ENCODE peak calls at places on chromosomes 12 and 14, in seven cellular contexts. X, S, K, O, J, F and Q are unnamed samples.

GRCh38 chr14:68523994-68524725 is 268.7 kb downstream of the ZFP36L1 start:
- DNase-seq in X (peak; percentile 84), S (no peak), K (no peak), O (no peak), J (no peak), F (peak; percentile 83), Q (no peak)

GRCh38 chr12:111993290-111994150 is 19.4 kb downstream of the TMEM116 start:
- DNase-seq in X (no peak), S (no peak), K (no peak), O (no peak), J (no peak), F (no peak), Q (no peak)

GRCh38 chr12:39157696-39158342 is 252.4 kb upstream of the CPNE8 start:
- DNase-seq in X (no peak), S (no peak), K (no peak), O (no peak), J (no peak), F (no peak), Q (no peak)

GRCh38 chr12:55899035-55899434 is 28.7 kb downstream of the PYM1 start:
- DNase-seq in X (peak; percentile 82), S (no peak), K (no peak), O (no peak), J (no peak), F (no peak), Q (no peak)

GRCh38 chr14:29940482-29940881 is 12.8 kb upstream of the PRKD1 start:
- DNase-seq in X (no peak), S (no peak), K (no peak), O (no peak), J (no peak), F (no peak), Q (no peak)

GRCh38 chr14:54275997-54276396 is 120.8 kb upstream of the CDKN3 start:
- DNase-seq in X (peak; percentile 41), S (no peak), K (no peak), O (no peak), J (no peak), F (no peak), Q (no peak)

GRCh38 chr14:98997526-98998205 is 274.3 kb downstream of the BCL11B start:
- DNase-seq in X (no peak), S (no peak), K (no peak), O (no peak), J (no peak), F (no peak), Q (no peak)

GRCh38 chr14:74599201-74599809 is 12.7 kb downstream of the LTBP2 start:
- DNase-seq in X (peak; percentile 51), S (peak; percentile 29), K (no peak), O (no peak), J (no peak), F (peak; percentile 72), Q (no peak)

GRCh38 chr12:93177208-93178153 is 200.2 kb upstream of the NUDT4 start:
- DNase-seq in X (no peak), S (peak; percentile 67), K (no peak), O (no peak), J (peak; percentile 68), F (no peak), Q (no peak)

GRCh38 chr12:122399592-122400373 is 22.7 kb downstream of the CLIP1 start:
- DNase-seq in X (peak; percentile 96), S (peak; percentile 82), K (peak; percentile 75), O (peak; percentile 53), J (peak; percentile 86), F (peak; percentile 75), Q (peak; percentile 22)

GRCh38 chr12:86456241-86456640 is 200.1 kb upstream of the MGAT4C start:
- DNase-seq in X (no peak), S (no peak), K (no peak), O (no peak), J (no peak), F (no peak), Q (no peak)

GRCh38 chr12:106957617-106958016 is 1.9 kb downstream of the TMEM263 start:
- DNase-seq in X (no peak), S (peak; percentile 37), K (no peak), O (no peak), J (no peak), F (no peak), Q (no peak)

GRCh38 chr12:47273191-47273626 is 193.4 kb upstream of the AMIGO2 start:
- DNase-seq in X (no peak), S (peak; percentile 33), K (no peak), O (no peak), J (no peak), F (no peak), Q (no peak)

GRCh38 chr12:6076776-6077700 is 47.4 kb downstream of the VWF start:
- DNase-seq in X (no peak), S (no peak), K (no peak), O (no peak), J (no peak), F (no peak), Q (no peak)

GRCh38 chr12:57456145-57456700 is 1.1 kb downstream of the INHBE start:
- DNase-seq in X (peak; percentile 24), S (peak; percentile 44), K (no peak), O (no peak), J (peak; percentile 75), F (no peak), Q (peak; percentile 39)

GRCh38 chr14:89955022-89955414 is 488 bp upstream of the EFCAB11 start:
- DNase-seq in X (no peak), S (no peak), K (no peak), O (no peak), J (no peak), F (no peak), Q (no peak)

GRCh38 chr12:120093592-120094355 is 22.8 kb downstream of the RAB35 start:
- DNase-seq in X (no peak), S (no peak), K (no peak), O (no peak), J (peak; percentile 79), F (no peak), Q (peak; percentile 48)

GRCh38 chr14:100656996-100657395 is 69.7 kb upstream of the DLK1 start:
- DNase-seq in X (no peak), S (no peak), K (no peak), O (no peak), J (no peak), F (no peak), Q (no peak)

GRCh38 chr12:6950944-6951540 is at the start of gene PTPN6:
- DNase-seq in X (no peak), S (no peak), K (peak; percentile 91), O (peak; percentile 72), J (no peak), F (no peak), Q (no peak)

GRCh38 chr12:33813536-33813935 is 208.8 kb upstream of the ALG10 start:
- DNase-seq in X (no peak), S (no peak), K (no peak), O (no peak), J (no peak), F (no peak), Q (no peak)

GRCh38 chr14:103088921-103089320 is 4.9 kb downstream of the LBHD2 start:
- DNase-seq in X (no peak), S (no peak), K (no peak), O (no peak), J (no peak), F (no peak), Q (no peak)

GRCh38 chr14:103090481-103091020 is 4.0 kb upstream of the EXOC3L4 start:
- DNase-seq in X (no peak), S (no peak), K (no peak), O (no peak), J (no peak), F (no peak), Q (no peak)

GRCh38 chr14:103091883-103092222 is 2.7 kb upstream of the EXOC3L4 start:
- DNase-seq in X (no peak), S (no peak), K (no peak), O (no peak), J (no peak), F (no peak), Q (no peak)

GRCh38 chr14:103089386-103090335 is 4.9 kb upstream of the EXOC3L4 start:
- DNase-seq in X (no peak), S (no peak), K (no peak), O (no peak), J (no peak), F (no peak), Q (no peak)

DNA sequence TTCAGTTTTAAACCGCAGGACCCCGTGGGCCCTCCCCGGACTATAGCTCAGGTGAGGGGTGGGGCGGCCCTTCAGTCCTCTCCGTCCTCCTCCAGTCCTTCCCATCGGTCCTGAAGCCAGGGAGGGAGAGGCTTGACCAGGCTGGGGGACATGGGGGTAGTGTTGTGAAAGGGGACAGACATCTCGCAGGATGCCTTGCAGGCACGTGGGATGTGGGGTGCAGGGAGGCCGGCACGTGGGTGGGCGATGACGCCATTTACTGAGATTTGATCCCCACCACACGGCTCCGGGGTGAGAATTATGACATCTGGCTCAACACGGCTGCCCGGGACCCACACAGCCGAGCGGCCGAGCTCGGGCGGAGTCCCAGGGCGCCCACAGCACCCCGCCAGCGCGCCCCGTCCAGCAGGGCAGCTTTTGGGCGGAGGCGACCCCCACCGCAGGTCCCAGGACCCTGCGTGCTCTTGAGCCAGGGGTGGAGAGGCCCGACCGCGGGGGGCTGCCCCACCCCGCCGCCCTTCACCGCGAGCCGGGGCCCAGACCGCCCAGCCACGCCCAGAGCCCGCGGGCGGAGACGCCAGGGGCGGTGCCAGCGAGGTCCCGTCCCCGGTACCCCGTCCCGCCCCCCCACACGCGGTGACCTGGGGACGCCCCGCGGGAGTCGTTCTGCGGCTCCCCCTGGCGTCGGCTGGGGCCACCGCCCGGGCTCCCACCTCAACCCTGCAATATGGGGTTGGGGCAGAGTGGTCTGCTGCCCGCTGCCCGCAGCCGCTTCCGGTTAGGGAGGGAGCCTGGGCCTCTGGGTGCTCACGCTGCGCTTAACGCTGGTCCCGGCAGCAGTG is 3.3 kb upstream of the EXOC3L4 start:
- DNase-seq in X (peak; percentile 48), S (no peak), K (peak; percentile 88), O (peak; percentile 64), J (peak; percentile 73), F (no peak), Q (peak; percentile 38)
- TF ChIP-seq CTCF in X (no peak), S (peak; percentile 30), K (peak; percentile 55), O (peak; percentile 68), J (peak; percentile 38), F (peak; percentile 45), Q (peak; percentile 52)

GRCh38 chr14:37246427-37246829 is 48.7 kb downstream of the MIPOL1 start:
- DNase-seq in X (peak; percentile 70), S (peak; percentile 52), K (no peak), O (no peak), J (peak; percentile 53), F (no peak), Q (no peak)
- TF ChIP-seq CTCF in X (peak; percentile 70), S (peak; percentile 27), K (peak; percentile 83), O (peak; percentile 84), J (peak; percentile 67), F (peak; percentile 57), Q (peak; percentile 92)

DNA sequence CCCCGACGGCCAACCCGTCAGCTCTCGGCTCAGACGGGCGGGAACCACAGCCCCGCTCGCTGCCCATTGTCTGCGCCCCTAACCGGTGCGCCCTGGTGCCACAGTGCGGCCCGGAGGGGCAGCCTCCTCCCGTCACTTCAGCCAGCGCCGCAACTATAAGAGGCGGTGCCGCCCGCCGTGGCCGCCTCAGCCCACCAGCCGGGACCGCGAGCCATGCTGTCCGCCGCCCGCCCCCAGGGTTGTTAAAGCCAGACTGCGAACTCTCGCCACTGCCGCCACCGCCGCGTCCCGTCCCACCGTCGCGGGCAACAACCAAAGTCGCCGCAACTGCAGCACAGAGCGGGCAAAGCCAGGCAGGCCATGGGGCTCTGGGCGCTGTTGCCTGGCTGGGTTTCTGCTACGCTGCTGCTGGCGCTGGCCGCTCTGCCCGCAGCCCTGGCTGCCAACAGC is at the start of gene WNT1:
- DNase-seq in X (no peak), S (no peak), K (no peak), O (no peak), J (no peak), F (no peak), Q (no peak)
- TF ChIP-seq CTCF in X (no peak), S (no peak), K (peak; percentile 5), O (peak; percentile 42), J (no peak), F (no peak), Q (peak; percentile 56)

GRCh38 chr14:52377940-52378339 is 63.8 kb downstream of the PTGER2 start:
- DNase-seq in X (no peak), S (no peak), K (no peak), O (no peak), J (no peak), F (no peak), Q (no peak)
- TF ChIP-seq CTCF in X (no peak), S (no peak), K (no peak), O (no peak), J (no peak), F (no peak), Q (no peak)